ENCODE peak calls at places on chromosome 22, in nine cellular contexts. One of them, this sample, is unnamed. For H3K4me1, the result is how much of the 10 kb centered on the place peaks cover.

GRCh38 chr22:26139320-26139719 is 29.9 kb upstream of the SEZ6L start:
- DNase-seq in GM23338: no peak
- DNase-seq in IMR-90: no peak
- DNase-seq in heart left ventricle: no peak
- DNase-seq in adipocyte: no peak
- DNase-seq in psoas muscle: no peak
- DNase-seq in upper lobe of right lung: no peak
- DNase-seq in Caco-2: no peak
- DNase-seq in fibroblast of lung: no peak
- DNase-seq in this sample: no peak

GRCh38 chr22:29555065-29555644 is 1.6 kb upstream of the THOC5 start:
- DNase-seq in psoas muscle: no peak
- DNase-seq in IMR-90: peak
- DNase-seq in adipocyte: peak
- DNase-seq in Caco-2: no peak
- DNase-seq in upper lobe of right lung: no peak
- DNase-seq in heart left ventricle: no peak
- DNase-seq in fibroblast of lung: no peak
- DNase-seq in GM23338: no peak
- DNase-seq in this sample: no peak

GRCh38 chr22:41021655-41022454 is 70.5 kb upstream of the EP300 start:
- DNase-seq in IMR-90: peak
- DNase-seq in upper lobe of right lung: peak
- DNase-seq in fibroblast of lung: peak
- DNase-seq in heart left ventricle: peak
- DNase-seq in Caco-2: peak
- DNase-seq in GM23338: peak
- DNase-seq in psoas muscle: peak
- DNase-seq in adipocyte: peak
- DNase-seq in this sample: peak

GRCh38 chr22:42317691-42318547 is 47.5 kb upstream of the TCF20 start:
- DNase-seq in IMR-90: no peak
- DNase-seq in heart left ventricle: no peak
- DNase-seq in psoas muscle: no peak
- DNase-seq in adipocyte: no peak
- DNase-seq in upper lobe of right lung: peak
- DNase-seq in GM23338: peak
- DNase-seq in fibroblast of lung: no peak
- DNase-seq in Caco-2: no peak
- DNase-seq in this sample: no peak

GRCh38 chr22:21764038-21764804 is 28.6 kb upstream of the YPEL1 start:
- DNase-seq in adipocyte: no peak
- DNase-seq in upper lobe of right lung: peak
- DNase-seq in fibroblast of lung: no peak
- DNase-seq in Caco-2: no peak
- DNase-seq in IMR-90: no peak
- DNase-seq in psoas muscle: no peak
- DNase-seq in GM23338: no peak
- DNase-seq in heart left ventricle: no peak
- DNase-seq in this sample: no peak

GRCh38 chr22:43319661-43320486 is 23.3 kb downstream of the SCUBE1 start:
- DNase-seq in fibroblast of lung: peak
- DNase-seq in psoas muscle: no peak
- DNase-seq in Caco-2: no peak
- DNase-seq in GM23338: no peak
- DNase-seq in upper lobe of right lung: no peak
- DNase-seq in adipocyte: no peak
- DNase-seq in IMR-90: no peak
- DNase-seq in heart left ventricle: no peak
- DNase-seq in this sample: no peak

GRCh38 chr22:44582016-44582415 is 84.0 kb upstream of the RTL6 start:
- DNase-seq in IMR-90: no peak
- DNase-seq in adipocyte: no peak
- DNase-seq in Caco-2: peak
- DNase-seq in heart left ventricle: peak
- DNase-seq in GM23338: no peak
- DNase-seq in psoas muscle: no peak
- DNase-seq in fibroblast of lung: no peak
- DNase-seq in upper lobe of right lung: peak
- DNase-seq in this sample: peak

GRCh38 chr22:27474112-27474571 is 327.4 kb downstream of the MN1 start:
- DNase-seq in Caco-2: no peak
- DNase-seq in fibroblast of lung: peak
- DNase-seq in adipocyte: no peak
- DNase-seq in GM23338: no peak
- DNase-seq in upper lobe of right lung: no peak
- DNase-seq in IMR-90: no peak
- DNase-seq in psoas muscle: no peak
- DNase-seq in heart left ventricle: no peak
- DNase-seq in this sample: peak

GRCh38 chr22:32827061-32827602 is 25.6 kb downstream of the TIMP3 start:
- DNase-seq in IMR-90: no peak
- DNase-seq in adipocyte: no peak
- DNase-seq in Caco-2: no peak
- DNase-seq in GM23338: no peak
- DNase-seq in upper lobe of right lung: no peak
- DNase-seq in psoas muscle: no peak
- DNase-seq in heart left ventricle: no peak
- DNase-seq in fibroblast of lung: no peak
- DNase-seq in this sample: no peak

GRCh38 chr22:32830473-32830872 is 29.0 kb downstream of the TIMP3 start:
- DNase-seq in psoas muscle: peak
- DNase-seq in fibroblast of lung: no peak
- DNase-seq in Caco-2: no peak
- DNase-seq in GM23338: peak
- DNase-seq in heart left ventricle: peak
- DNase-seq in adipocyte: no peak
- DNase-seq in IMR-90: no peak
- DNase-seq in upper lobe of right lung: no peak
- DNase-seq in this sample: peak

GRCh38 chr22:32828150-32828549 is 26.6 kb downstream of the TIMP3 start:
- DNase-seq in Caco-2: no peak
- DNase-seq in psoas muscle: no peak
- DNase-seq in fibroblast of lung: no peak
- DNase-seq in adipocyte: no peak
- DNase-seq in heart left ventricle: no peak
- DNase-seq in GM23338: no peak
- DNase-seq in IMR-90: no peak
- DNase-seq in upper lobe of right lung: no peak
- DNase-seq in this sample: no peak

GRCh38 chr22:32829451-32829851 is 27.9 kb downstream of the TIMP3 start:
- DNase-seq in IMR-90: no peak
- DNase-seq in adipocyte: no peak
- DNase-seq in GM23338: no peak
- DNase-seq in upper lobe of right lung: no peak
- DNase-seq in fibroblast of lung: no peak
- DNase-seq in Caco-2: no peak
- DNase-seq in psoas muscle: no peak
- DNase-seq in heart left ventricle: no peak
- DNase-seq in this sample: no peak

GRCh38 chr22:32828561-32828960 is 27.1 kb downstream of the TIMP3 start:
- DNase-seq in GM23338: no peak
- DNase-seq in adipocyte: no peak
- DNase-seq in heart left ventricle: no peak
- DNase-seq in fibroblast of lung: no peak
- DNase-seq in psoas muscle: no peak
- DNase-seq in IMR-90: no peak
- DNase-seq in Caco-2: no peak
- DNase-seq in upper lobe of right lung: no peak
- DNase-seq in this sample: no peak
- H3K4me1 ChIP-seq in GM23338: under half
- H3K4me1 ChIP-seq in adipocyte: under half
- H3K4me1 ChIP-seq in heart left ventricle: half or more
- H3K4me1 ChIP-seq in fibroblast of lung: under half
- H3K4me1 ChIP-seq in psoas muscle: under half
- H3K4me1 ChIP-seq in IMR-90: under half
- H3K4me1 ChIP-seq in Caco-2: under half
- H3K4me1 ChIP-seq in upper lobe of right lung: half or more
- H3K4me1 ChIP-seq in this sample: under half

GRCh38 chr22:18077639-18078328 is at the start of gene PEX26:
- DNase-seq in fibroblast of lung: peak
- DNase-seq in adipocyte: peak
- DNase-seq in GM23338: peak
- DNase-seq in heart left ventricle: peak
- DNase-seq in IMR-90: peak
- DNase-seq in Caco-2: peak
- DNase-seq in psoas muscle: peak
- DNase-seq in upper lobe of right lung: peak
- DNase-seq in this sample: peak
- H3K4me3 ChIP-seq in fibroblast of lung: peak
- H3K4me3 ChIP-seq in adipocyte: peak
- H3K4me3 ChIP-seq in GM23338: peak
- H3K4me3 ChIP-seq in heart left ventricle: peak
- H3K4me3 ChIP-seq in IMR-90: peak
- H3K4me3 ChIP-seq in Caco-2: peak
- H3K4me3 ChIP-seq in psoas muscle: peak
- H3K4me3 ChIP-seq in upper lobe of right lung: peak
- H3K4me3 ChIP-seq in this sample: peak

GRCh38 chr22:45671783-45672563 is at the start of gene ATXN10:
- DNase-seq in adipocyte: peak
- DNase-seq in IMR-90: peak
- DNase-seq in GM23338: no peak
- DNase-seq in fibroblast of lung: peak
- DNase-seq in psoas muscle: peak
- DNase-seq in Caco-2: no peak
- DNase-seq in heart left ventricle: peak
- DNase-seq in upper lobe of right lung: peak
- DNase-seq in this sample: peak
- H3K4me1 ChIP-seq in adipocyte: under half
- H3K4me1 ChIP-seq in IMR-90: under half
- H3K4me1 ChIP-seq in GM23338: under half
- H3K4me1 ChIP-seq in fibroblast of lung: under half
- H3K4me1 ChIP-seq in psoas muscle: under half
- H3K4me1 ChIP-seq in Caco-2: under half
- H3K4me1 ChIP-seq in heart left ventricle: under half
- H3K4me1 ChIP-seq in upper lobe of right lung: under half
- H3K4me1 ChIP-seq in this sample: under half

DNA sequence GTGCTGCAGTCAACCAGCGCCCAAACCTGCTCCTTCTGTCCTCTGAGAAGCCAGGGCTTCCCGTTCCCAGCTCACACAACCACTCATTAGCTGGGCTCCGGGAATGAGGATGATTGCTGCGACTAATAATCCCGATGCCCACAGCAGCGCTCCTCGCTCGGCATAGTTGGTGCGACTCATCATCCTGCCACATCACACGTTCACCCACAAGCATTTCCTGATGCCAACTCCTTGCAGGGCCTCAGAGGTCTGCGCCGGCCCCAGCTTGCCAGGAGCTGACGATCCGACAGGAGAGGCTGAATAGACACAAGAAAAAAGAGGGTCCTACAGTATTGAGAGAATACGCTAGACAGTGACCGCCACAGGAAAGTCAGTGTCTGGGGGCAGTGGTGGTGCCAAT is 10.6 kb upstream of the CSNK1E start:
- DNase-seq in IMR-90: peak
- DNase-seq in psoas muscle: no peak
- DNase-seq in heart left ventricle: no peak
- DNase-seq in upper lobe of right lung: no peak
- DNase-seq in GM23338: no peak
- DNase-seq in adipocyte: peak
- DNase-seq in fibroblast of lung: peak
- DNase-seq in Caco-2: no peak
- DNase-seq in this sample: no peak
- H3K4me3 ChIP-seq in IMR-90: no peak
- H3K4me3 ChIP-seq in psoas muscle: no peak
- H3K4me3 ChIP-seq in heart left ventricle: no peak
- H3K4me3 ChIP-seq in upper lobe of right lung: no peak
- H3K4me3 ChIP-seq in GM23338: no peak
- H3K4me3 ChIP-seq in adipocyte: no peak
- H3K4me3 ChIP-seq in fibroblast of lung: no peak
- H3K4me3 ChIP-seq in Caco-2: no peak
- H3K4me3 ChIP-seq in this sample: no peak